ENCODE peak calls at places on chromosomes 3 and 15, in ten cellular contexts. P, M, A, G, E, T, V, R, F and Z are unnamed samples.

GRCh38 chr3:141795311-141795710 is 32.1 kb downstream of the GRK7 start:
- DNase-seq in P (no peak), M (peak), A (no peak), G (peak), E (no peak), T (no peak), V (no peak), R (no peak), F (peak), Z (no peak)

GRCh38 chr15:38669160-38669505 is 104.5 kb upstream of the RASGRP1 start:
- DNase-seq in P (no peak), M (no peak), A (no peak), G (no peak), E (no peak), T (no peak), V (no peak), R (no peak), F (no peak), Z (no peak)

GRCh38 chr3:23073721-23074300 is 129.3 kb upstream of the UBE2E2 start:
- DNase-seq in P (no peak), M (no peak), A (no peak), G (no peak), E (no peak), T (no peak), V (no peak), R (no peak), F (no peak), Z (no peak)

GRCh38 chr3:123026551-123027291 is 842 bp downstream of the SEMA5B start:
- DNase-seq in P (peak), M (no peak), A (peak), G (no peak), E (peak), T (no peak), V (peak), R (peak), F (peak), Z (no peak)

GRCh38 chr3:69326821-69327433 is 59.0 kb downstream of the FRMD4B start:
- DNase-seq in P (no peak), M (peak), A (no peak), G (peak), E (no peak), T (no peak), V (no peak), R (no peak), F (no peak), Z (no peak)

GRCh38 chr15:64847016-64847415 is 5.3 kb downstream of the PLEKHO2 start:
- DNase-seq in P (no peak), M (no peak), A (no peak), G (peak), E (no peak), T (no peak), V (no peak), R (no peak), F (no peak), Z (no peak)

GRCh38 chr3:195698325-195699147 is 22.2 kb upstream of the MUC20 start:
- DNase-seq in P (no peak), M (no peak), A (peak), G (no peak), E (no peak), T (no peak), V (no peak), R (no peak), F (no peak), Z (no peak)

GRCh38 chr3:161914703-161915102 is 418.1 kb downstream of the OTOL1 start:
- DNase-seq in P (peak), M (no peak), A (peak), G (peak), E (peak), T (no peak), V (no peak), R (peak), F (peak), Z (no peak)

GRCh38 chr3:30198162-30198561 is 408.2 kb upstream of the TGFBR2 start:
- DNase-seq in P (no peak), M (no peak), A (no peak), G (no peak), E (no peak), T (no peak), V (no peak), R (no peak), F (no peak), Z (no peak)

GRCh38 chr3:51379301-51379700 is 5.8 kb upstream of the MANF start:
- DNase-seq in P (no peak), M (no peak), A (peak), G (no peak), E (no peak), T (no peak), V (no peak), R (no peak), F (no peak), Z (no peak)

GRCh38 chr3:152120606-152121291 is 148.0 kb upstream of the MBNL1 start:
- DNase-seq in P (no peak), M (no peak), A (no peak), G (no peak), E (peak), T (no peak), V (no peak), R (peak), F (no peak), Z (no peak)

GRCh38 chr3:17891139-17891850 is 148.9 kb upstream of the TBC1D5 start:
- DNase-seq in P (no peak), M (no peak), A (no peak), G (no peak), E (peak), T (no peak), V (no peak), R (peak), F (peak), Z (no peak)

GRCh38 chr3:51434110-51434509 is 43.0 kb downstream of the RBM15B start:
- DNase-seq in P (no peak), M (no peak), A (no peak), G (no peak), E (no peak), T (no peak), V (no peak), R (no peak), F (no peak), Z (no peak)

GRCh38 chr15:83206971-83207621 is 527 bp downstream of the HDGFL3 start:
- DNase-seq in P (peak), M (no peak), A (peak), G (peak), E (peak), T (no peak), V (peak), R (peak), F (peak), Z (no peak)

GRCh38 chr15:70559223-70559823 is 204.0 kb downstream of the UACA start:
- DNase-seq in P (no peak), M (peak), A (peak), G (no peak), E (peak), T (peak), V (no peak), R (peak), F (peak), Z (no peak)

GRCh38 chr3:13891492-13892073 is 11.7 kb upstream of the WNT7A start:
- DNase-seq in P (no peak), M (no peak), A (no peak), G (peak), E (peak), T (no peak), V (no peak), R (no peak), F (no peak), Z (no peak)